ENCODE peak calls at places on chromosomes 1 and 21, in eight cellular contexts. Y, N, F, V, Z, J, H and T are unnamed samples.

GRCh38 chr21:31634993-31635392 is 24.5 kb upstream of the SOD1 start:
- DNase-seq in N (no peak), F (no peak), H (no peak), Z (no peak), Y (no peak), V (no peak), J (no peak), T (no peak)

GRCh38 chr1:202049129-202049528 is 38.7 kb downstream of the ELF3 start:
- DNase-seq in V (no peak), F (no peak), H (peak; percentile 79), Z (no peak), Y (no peak), J (no peak), N (no peak), T (no peak)

GRCh38 chr1:57597036-57597435 is 173.2 kb upstream of the DAB1 start:
- DNase-seq in N (no peak), Y (no peak), F (no peak), H (no peak), V (no peak), J (no peak), Z (no peak), T (no peak)

GRCh38 chr1:15939181-15940109 is 36.5 kb downstream of the ZBTB17 start:
- DNase-seq in J (no peak), Y (peak; percentile 62), F (no peak), V (no peak), N (no peak), H (no peak), Z (peak; percentile 38), T (no peak)

GRCh38 chr21:44299085-44299457 is 782 bp upstream of the PFKL start:
- DNase-seq in H (no peak), J (no peak), N (no peak), Z (no peak), V (no peak), Y (peak; percentile 21), F (no peak), T (no peak)

GRCh38 chr1:159989581-159989980 is 35.5 kb upstream of the SLAMF9 start:
- DNase-seq in F (no peak), V (no peak), N (no peak), Z (no peak), Y (no peak), J (no peak), H (no peak), T (no peak)

GRCh38 chr1:220430059-220430458 is 97.9 kb upstream of the MARK1 start:
- DNase-seq in V (no peak), Z (no peak), F (no peak), J (no peak), Y (peak; percentile 20), H (no peak), N (peak; percentile 16), T (no peak)

GRCh38 chr1:55445416-55445815 is 230.3 kb upstream of the USP24 start:
- DNase-seq in Y (no peak), Z (no peak), H (no peak), V (no peak), N (no peak), F (no peak), J (peak; percentile 18), T (peak; percentile 12)

GRCh38 chr1:153984125-153984899 is 1.8 kb downstream of the RAB13 start:
- DNase-seq in Z (no peak), J (no peak), Y (no peak), H (no peak), N (no peak), F (no peak), V (no peak), T (no peak)

GRCh38 chr1:201126832-201127754 is at the start of gene ASCL5:
- DNase-seq in J (no peak), Y (no peak), F (no peak), V (no peak), N (peak; percentile 80), Z (no peak), H (no peak), T (no peak)

GRCh38 chr1:205598841-205599666 is 32.8 kb downstream of the ELK4 start:
- DNase-seq in J (no peak), N (no peak), F (no peak), Z (no peak), H (no peak), Y (peak; percentile 89), V (no peak), T (no peak)